ENCODE peak calls at places on chromosomes 12 and 14, in four cellular contexts. L, A, Z and G are unnamed samples.

GRCh38 chr14:85532981-85533820 is 3.3 kb downstream of the FLRT2 start:
- DNase-seq in A (no peak), L (peak; percentile 43), Z (peak; percentile 76), G (no peak)

GRCh38 chr12:92543872-92544271 is 158.9 kb upstream of the PLEKHG7 start:
- DNase-seq in A (no peak), L (no peak), Z (peak; percentile 65), G (no peak)

GRCh38 chr14:99441157-99441870 is 39.3 kb downstream of the SETD3 start:
- DNase-seq in L (no peak), A (no peak), Z (peak; percentile 20), G (no peak)

GRCh38 chr12:93022603-93023340 is 93.7 kb upstream of the EEA1 start:
- DNase-seq in A (no peak), Z (no peak), L (no peak), G (no peak)

GRCh38 chr12:28026701-28027100 is 54.2 kb upstream of the PTHLH start:
- DNase-seq in Z (no peak), L (no peak), A (no peak), G (no peak)

GRCh38 chr12:109625131-109625559 is 51.6 kb downstream of the MVK start:
- DNase-seq in L (no peak), A (no peak), Z (no peak), G (no peak)

GRCh38 chr12:130504110-130504835 is 166.6 kb downstream of the PIWIL1 start:
- DNase-seq in A (no peak), Z (no peak), L (no peak), G (no peak)

GRCh38 chr14:91681893-91682563 is 49.9 kb downstream of the CATSPERB start:
- DNase-seq in A (no peak), L (no peak), Z (no peak), G (no peak)

GRCh38 chr12:81859521-81859920 is 100.4 kb upstream of the PPFIA2 start:
- DNase-seq in L (no peak), A (no peak), Z (no peak), G (no peak)

GRCh38 chr12:64526859-64527258 is 74.9 kb downstream of the TBK1 start:
- DNase-seq in Z (no peak), A (no peak), L (no peak), G (no peak)

GRCh38 chr12:59055204-59055839 is 135.0 kb upstream of the LRIG3 start:
- DNase-seq in A (no peak), L (no peak), Z (peak; percentile 90), G (no peak)

GRCh38 chr12:19576421-19576925 is 137.2 kb downstream of the AEBP2 start:
- DNase-seq in A (no peak), L (no peak), Z (peak; percentile 33), G (no peak)

GRCh38 chr12:2288471-2288870 is 235.7 kb downstream of the CACNA1C start:
- DNase-seq in Z (no peak), A (no peak), L (no peak), G (no peak)

GRCh38 chr12:12839886-12840285 is 26.7 kb downstream of the DDX47 start:
- DNase-seq in L (no peak), A (peak; percentile 51), Z (peak; percentile 89), G (no peak)

GRCh38 chr12:118979763-118980406 is 1.5 kb upstream of the SRRM4 start:
- DNase-seq in A (no peak), L (peak; percentile 49), Z (peak; percentile 83), G (no peak)

GRCh38 chr14:95033851-95034622 is 123.3 kb downstream of the DICER1 start:
- DNase-seq in Z (no peak), A (no peak), L (no peak), G (no peak)